ENCODE peak calls at places on chromosome X, in six cellular contexts. B is neural progenitor cell, V is astrocyte, C is breast epithelium, D is hepatocyte, W is heart left ventricle. M is an unnamed sample. For H3K4me1, the result is how much of the 10 kb centered on the place peaks cover.

GRCh38 chrX:22097295-22097694 is 65.2 kb downstream of the PHEX start:
- DNase-seq in B (no peak), V (peak), C (no peak), D (peak), W (no peak), M (no peak)

GRCh38 chrX:13938766-13939530 is 90.7 kb downstream of the GEMIN8 start:
- DNase-seq in B (peak), V (no peak), C (no peak), D (no peak), W (no peak), M (no peak)

GRCh38 chrX:119228506-119229290 is 7.4 kb upstream of the PGRMC1 start:
- DNase-seq in B (no peak), V (peak), C (no peak), D (peak), W (no peak), M (no peak)

GRCh38 chrX:9221714-9222113 is 187.8 kb upstream of the FAM9B start:
- DNase-seq in B (no peak), V (no peak), C (no peak), D (no peak), W (no peak), M (no peak)

GRCh38 chrX:85052636-85053343 is 49.1 kb downstream of the APOOL start:
- DNase-seq in B (no peak), V (peak), C (no peak), D (no peak), W (no peak), M (no peak)

GRCh38 chrX:29172880-29173279 is 585.6 kb downstream of the IL1RAPL1 start:
- DNase-seq in B (no peak), V (peak), C (no peak), D (no peak), W (no peak), M (no peak)

GRCh38 chrX:776529-777230 is 146.1 kb downstream of the SHOX start:
- DNase-seq in B (no peak), V (no peak), C (no peak), D (peak), W (no peak), M (no peak)

GRCh38 chrX:103254921-103255455 is at the start of gene TCEAL8:
- DNase-seq in B (peak), V (peak), C (peak), D (peak), W (peak), M (peak)

GRCh38 chrX:135327299-135327698 is 18.0 kb downstream of the ETDC start:
- DNase-seq in B (no peak), V (peak), C (no peak), D (no peak), W (no peak), M (no peak)

GRCh38 chrX:149829751-149830191 is 48.0 kb downstream of the MAGEA9 start:
- DNase-seq in B (peak), V (peak), C (no peak), D (no peak), W (no peak), M (no peak)

GRCh38 chrX:101659601-101660063 is at the start of gene ARMCX2:
- DNase-seq in B (peak), V (peak), C (no peak), D (peak), W (peak), M (peak)

GRCh38 chrX:71282514-71283408 is 674 bp upstream of the NONO start:
- DNase-seq in B (peak), V (peak), C (no peak), D (peak), W (no peak), M (no peak)

GRCh38 chrX:22159071-22159470 is 113.6 kb upstream of the CBLL2 start:
- DNase-seq in B (no peak), V (peak), C (no peak), D (no peak), W (no peak), M (no peak)

GRCh38 chrX:116285506-116285905 is 115.0 kb downstream of the AGTR2 start:
- DNase-seq in B (no peak), V (peak), C (no peak), D (no peak), W (no peak), M (no peak)

GRCh38 chrX:95063554-95063953 is 1389.5 kb downstream of the FAM133A start:
- DNase-seq in B (no peak), V (peak), C (no peak), D (no peak), W (no peak), M (no peak)

GRCh38 chrX:38212246-38212645 is 8.4 kb downstream of the SRPX start:
- DNase-seq in B (no peak), V (peak), C (no peak), D (no peak), W (no peak), M (no peak)

GRCh38 chrX:46653482-46653881 is 79.9 kb downstream of the CHST7 start:
- DNase-seq in B (peak), V (no peak), C (no peak), D (peak), W (no peak), M (no peak)

GRCh38 chrX:134013092-134013497 is 27.7 kb upstream of the GPC3 start:
- DNase-seq in B (no peak), V (no peak), C (no peak), D (no peak), W (no peak), M (no peak)

GRCh38 chrX:44036336-44036735 is 63.1 kb upstream of the NDP start:
- DNase-seq in B (no peak), V (peak), C (no peak), D (no peak), W (no peak), M (no peak)

GRCh38 chrX:100720301-100720700 is 11.6 kb downstream of the SYTL4 start:
- DNase-seq in B (no peak), V (no peak), C (no peak), D (no peak), W (no peak), M (no peak)

GRCh38 chrX:12894074-12894691 is 12.2 kb upstream of the TLR8 start:
- DNase-seq in B (peak), V (no peak), C (no peak), D (peak), W (no peak), M (no peak)

GRCh38 chrX:64195862-64196261 is 9.6 kb downstream of the AMER1 start:
- DNase-seq in B (no peak), V (no peak), C (no peak), D (no peak), W (no peak), M (no peak)

DNA sequence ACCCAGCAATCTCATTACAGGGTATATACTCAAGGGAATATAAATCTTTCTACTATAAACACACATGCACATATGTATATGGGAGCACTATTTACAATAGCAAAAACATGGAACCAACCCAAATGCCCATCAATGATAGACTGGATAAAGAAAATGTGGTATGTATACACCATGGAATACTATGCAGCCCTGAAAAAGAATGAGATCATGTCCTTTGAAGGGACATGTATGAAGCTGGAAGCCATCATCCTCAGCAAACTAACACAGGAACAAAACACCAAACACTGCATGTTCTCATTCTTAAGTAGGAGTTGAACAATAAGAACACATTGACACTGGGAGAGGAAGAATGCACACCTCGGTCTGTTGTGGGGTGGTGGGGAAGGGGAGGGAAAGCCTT is 80.6 kb upstream of the TBX22 start:
- DNase-seq in B (no peak), V (no peak), C (no peak), D (no peak), W (no peak), M (no peak)
- TF ChIP-seq CTCF in B (no peak), V (no peak), C (no peak), D (no peak), W (no peak), M (no peak)

GRCh38 chrX:70172964-70173363 is 4.3 kb upstream of the DGAT2L6 start:
- DNase-seq in B (peak), V (no peak), C (no peak), D (no peak), W (no peak), M (no peak)

GRCh38 chrX:70172226-70172625 is 5.1 kb upstream of the DGAT2L6 start:
- DNase-seq in B (no peak), V (peak), C (no peak), D (no peak), W (no peak), M (no peak)

GRCh38 chrX:70174754-70175153 is 2.5 kb upstream of the DGAT2L6 start:
- DNase-seq in B (no peak), V (peak), C (no peak), D (no peak), W (no peak), M (no peak)

GRCh38 chrX:70169281-70169680 is 8.0 kb upstream of the DGAT2L6 start:
- DNase-seq in B (no peak), V (no peak), C (no peak), D (no peak), W (no peak), M (no peak)

GRCh38 chrX:70171636-70172035 is 5.6 kb upstream of the DGAT2L6 start:
- DNase-seq in B (peak), V (peak), C (no peak), D (no peak), W (no peak), M (no peak)
- H3K4me1 ChIP-seq in B (under half), V (under half), C (under half), D (under half), W (under half), M (under half)

DNA sequence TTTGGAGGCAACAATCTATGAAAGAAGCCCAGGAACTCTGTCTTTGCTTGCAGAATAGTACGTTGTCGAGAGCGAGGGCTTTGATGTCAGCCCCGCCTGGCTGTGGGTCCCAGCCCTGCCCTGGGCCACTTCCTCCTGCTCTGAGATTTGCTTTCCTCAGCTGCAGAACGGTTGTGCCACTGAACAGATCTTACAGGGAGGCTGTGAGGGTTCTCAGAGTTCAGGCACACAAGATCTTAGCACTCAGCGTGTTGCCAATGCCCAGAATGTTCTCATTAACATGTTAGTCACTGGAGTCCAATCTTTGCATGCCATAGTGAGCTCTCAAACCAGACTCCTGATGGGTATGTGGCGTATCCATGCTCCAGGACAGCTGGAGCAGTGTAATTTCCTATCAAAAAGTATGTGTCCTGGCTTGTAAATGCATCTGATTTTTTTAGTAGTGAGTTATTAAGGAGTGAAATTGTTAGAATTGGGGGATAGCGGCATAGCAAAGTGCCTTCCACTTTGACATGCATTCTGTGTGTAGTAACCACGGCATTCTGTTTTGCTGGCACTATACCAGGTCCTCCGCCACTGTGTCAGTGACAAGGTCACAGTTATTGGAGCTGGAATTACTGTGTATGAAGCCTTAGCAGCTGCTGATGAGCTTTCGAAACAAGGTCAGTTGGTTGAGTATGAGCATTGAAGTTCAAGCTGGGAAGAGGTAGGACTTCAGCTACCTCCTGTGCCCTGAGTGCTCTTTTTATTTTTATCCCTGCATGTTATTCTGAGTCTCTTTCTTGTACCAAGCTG is 31.6 kb downstream of the TKTL1 start:
- DNase-seq in B (no peak), V (peak), C (no peak), D (no peak), W (no peak), M (no peak)
- H3K27ac ChIP-seq in B (no peak), V (no peak), C (no peak), D (no peak), W (peak), M (peak)

GRCh38 chrX:104647084-104647483 is 81.1 kb downstream of the IL1RAPL2 start:
- DNase-seq in B (no peak), V (no peak), C (no peak), D (no peak), W (no peak), M (no peak)

DNA sequence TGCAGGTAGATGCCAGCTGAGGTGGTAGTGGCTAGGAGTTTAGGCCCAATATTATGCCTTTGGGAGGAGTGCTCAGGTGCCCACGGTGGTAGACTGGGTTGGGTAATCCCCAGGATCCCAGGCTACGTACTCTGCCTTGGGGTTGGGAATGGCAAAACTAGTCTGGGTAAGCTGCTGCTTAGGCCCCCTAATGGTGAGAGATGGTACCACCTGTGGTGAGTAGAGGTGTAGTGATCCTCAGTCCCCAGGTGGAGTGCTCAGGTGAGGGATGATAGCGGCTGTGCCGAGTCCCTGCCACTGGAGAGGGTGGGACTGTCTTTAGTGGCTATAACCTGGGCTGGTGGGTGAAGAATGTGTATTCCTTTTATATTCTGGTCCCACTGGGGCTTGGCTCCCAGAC is 75.2 kb downstream of the IL1RAPL2 start:
- DNase-seq in B (no peak), V (no peak), C (no peak), D (no peak), W (no peak), M (no peak)
- TF ChIP-seq CTCF in B (peak), V (no peak), C (no peak), D (no peak), W (no peak), M (no peak)

GRCh38 chrX:36957425-36958328 is 50.5 kb upstream of the FAM47C start:
- DNase-seq in B (peak), V (no peak), C (no peak), D (peak), W (no peak), M (no peak)
- H3K4me1 ChIP-seq in B (under half), V (under half), C (under half), D (under half), W (under half), M (under half)

GRCh38 chrX:40465735-40466551 is 114.8 kb upstream of the ATP6AP2 start:
- DNase-seq in B (no peak), V (no peak), C (no peak), D (no peak), W (no peak), M (no peak)
- H3K27ac ChIP-seq in B (no peak), V (no peak), C (no peak), D (no peak), W (no peak), M (no peak)

DNA sequence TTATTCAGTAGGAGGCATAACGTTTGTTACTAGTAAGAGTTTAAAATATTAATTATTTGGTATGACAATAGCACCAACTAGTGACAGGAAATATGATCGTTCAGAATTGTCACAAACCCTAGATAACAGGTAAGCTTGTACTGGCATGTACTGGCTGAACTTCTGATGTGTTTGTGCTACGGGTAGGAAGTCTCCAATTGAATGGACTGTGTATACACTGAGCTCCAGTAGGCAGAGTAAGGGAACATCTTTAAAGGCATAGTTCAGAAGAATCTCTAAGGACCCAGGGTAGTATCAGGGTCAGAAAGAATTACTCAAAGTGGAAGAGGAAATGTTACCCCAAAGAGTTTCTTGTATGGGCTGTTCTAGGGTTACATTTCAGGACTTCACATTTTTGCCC is 230.4 kb downstream of the EDA2R start:
- DNase-seq in B (no peak), V (no peak), C (no peak), D (no peak), W (no peak), M (no peak)
- TF ChIP-seq CTCF in B (no peak), V (no peak), C (no peak), D (no peak), W (no peak), M (no peak)

GRCh38 chrX:153969125-153969903 is 2.3 kb downstream of the HCFC1 start:
- DNase-seq in B (peak), V (no peak), C (no peak), D (no peak), W (no peak), M (no peak)
- H3K4me1 ChIP-seq in B (under half), V (under half), C (under half), D (under half), W (under half), M (half or more)

GRCh38 chrX:66674506-66674905 is 35.6 kb upstream of the EDA2R start:
- DNase-seq in B (no peak), V (no peak), C (no peak), D (no peak), W (no peak), M (no peak)

GRCh38 chrX:66676990-66677389 is 38.1 kb upstream of the EDA2R start:
- DNase-seq in B (no peak), V (peak), C (no peak), D (no peak), W (no peak), M (no peak)

GRCh38 chrX:66675541-66675940 is 36.7 kb upstream of the EDA2R start:
- DNase-seq in B (no peak), V (peak), C (no peak), D (no peak), W (no peak), M (no peak)

GRCh38 chrX:66677430-66677829 is 38.6 kb upstream of the EDA2R start:
- DNase-seq in B (no peak), V (peak), C (no peak), D (no peak), W (no peak), M (no peak)

GRCh38 chrX:66676413-66676812 is 37.5 kb upstream of the EDA2R start:
- DNase-seq in B (no peak), V (peak), C (no peak), D (no peak), W (no peak), M (no peak)
- H3K27ac ChIP-seq in B (no peak), V (peak), C (no peak), D (no peak), W (no peak), M (no peak)

GRCh38 chrX:131741103-131741581 is 197.3 kb downstream of the OR13H1 start:
- DNase-seq in B (no peak), V (peak), C (no peak), D (no peak), W (no peak), M (no peak)
- TF ChIP-seq CTCF in B (no peak), V (no peak), C (no peak), D (no peak), W (peak), M (no peak)